ENCODE peak calls at places on chromosomes 12 and 14, in five cellular contexts. G is nucleus accumbens, B is T follicular helper cell, S is AG10803, W is HFFc6. J is an unnamed sample.

GRCh38 chr12:18281941-18282340 is 20.6 kb downstream of the PIK3C2G start:
- DNase-seq in G (no peak), B (no peak), S (no peak), W (no peak), J (no peak)

GRCh38 chr14:61183486-61183885 is 97.7 kb downstream of the TMEM30B start:
- DNase-seq in G (no peak), B (no peak), S (peak), W (no peak), J (no peak)

GRCh38 chr14:91149462-91149861 is 35.6 kb downstream of the DGLUCY start:
- DNase-seq in G (no peak), B (no peak), S (peak), W (peak), J (no peak)

GRCh38 chr12:52262286-52262685 is 12.2 kb upstream of the KRT86 start:
- DNase-seq in G (no peak), B (no peak), S (no peak), W (no peak), J (no peak)

GRCh38 chr14:98704441-98704840 is 567.6 kb downstream of the BCL11B start:
- DNase-seq in G (no peak), B (no peak), S (no peak), W (no peak), J (peak)

GRCh38 chr12:89733579-89734201 is 25.1 kb upstream of the ATP2B1 start:
- DNase-seq in G (no peak), B (no peak), S (peak), W (peak), J (peak)

GRCh38 chr12:54407183-54407905 is 11.7 kb downstream of the ITGA5 start:
- DNase-seq in G (no peak), B (no peak), S (no peak), W (no peak), J (no peak)

GRCh38 chr14:103232338-103232808 is 101.7 kb upstream of the EIF5 start:
- DNase-seq in G (no peak), B (no peak), S (no peak), W (no peak), J (no peak)

GRCh38 chr12:106941481-106942156 is 14.1 kb upstream of the TMEM263 start:
- DNase-seq in G (no peak), B (no peak), S (no peak), W (no peak), J (no peak)

GRCh38 chr12:121404734-121405133 is 4.8 kb downstream of the RNF34 start:
- DNase-seq in G (no peak), B (no peak), S (no peak), W (no peak), J (no peak)

GRCh38 chr12:81542065-81542464 is 217.1 kb downstream of the PPFIA2 start:
- DNase-seq in G (no peak), B (no peak), S (no peak), W (no peak), J (no peak)

GRCh38 chr12:53944907-53945847 is 6.5 kb downstream of the HOXC13 start:
- DNase-seq in G (no peak), B (no peak), S (no peak), W (no peak), J (no peak)

GRCh38 chr12:110281549-110282342 is 699 bp downstream of the ATP2A2 start:
- DNase-seq in G (peak), B (peak), S (peak), W (peak), J (peak)

GRCh38 chr12:100721193-100721592 is 73.4 kb upstream of the ANO4 start:
- DNase-seq in G (no peak), B (no peak), S (no peak), W (no peak), J (no peak)

J was measured in naive thymus-derived CD8-positive, alpha-beta T cell.